ENCODE peak calls at places on chromosome 17, in six cellular contexts. J is H1, Q is WTC11, I is A549, L is K562, K is HepG2. N is an unnamed sample.

GRCh38 chr17:20066253-20066652 is 57.1 kb downstream of the SPECC1 start:
- DNase-seq in I (peak), Q (no peak), K (no peak), L (no peak), J (no peak), N (no peak)

GRCh38 chr17:50273654-50274040 is 619 bp upstream of the TMEM92 start:
- DNase-seq in Q (peak), K (no peak), L (no peak), J (no peak), I (no peak), N (no peak)

GRCh38 chr17:28384281-28385036 is 13.0 kb downstream of the SARM1 start:
- DNase-seq in Q (peak), L (no peak), I (no peak), K (no peak), J (no peak), N (peak)

GRCh38 chr17:3963214-3964201 is 729 bp downstream of the ATP2A3 start:
- DNase-seq in Q (peak), L (peak), K (no peak), I (no peak), J (no peak), N (no peak)

GRCh38 chr17:34616148-34616547 is 36.8 kb downstream of the TMEM132E start:
- DNase-seq in L (no peak), J (no peak), K (no peak), I (no peak), Q (peak), N (no peak)

GRCh38 chr17:28828294-28829040 is 14.1 kb downstream of the FAM222B start:
- DNase-seq in K (no peak), I (no peak), Q (peak), J (no peak), L (no peak), N (no peak)

GRCh38 chr17:31105991-31106390 is 11.2 kb downstream of the NF1 start:
- DNase-seq in J (no peak), K (no peak), Q (no peak), I (no peak), L (no peak), N (no peak)

GRCh38 chr17:27242951-27243350 is 51.0 kb upstream of the WSB1 start:
- DNase-seq in I (no peak), K (no peak), L (no peak), Q (no peak), J (no peak), N (no peak)

GRCh38 chr17:13759936-13760335 is 158.2 kb upstream of the HS3ST3A1 start:
- DNase-seq in J (no peak), L (no peak), I (no peak), Q (no peak), K (no peak), N (no peak)

GRCh38 chr17:78806451-78806850 is 24.4 kb upstream of the CYTH1 start:
- DNase-seq in K (no peak), Q (no peak), I (peak), L (peak), J (no peak), N (no peak)

GRCh38 chr17:4974064-4974670 is 6.5 kb upstream of the SPAG7 start:
- DNase-seq in J (no peak), K (no peak), I (no peak), Q (no peak), L (no peak), N (no peak)

GRCh38 chr17:4598776-4599504 is 14.6 kb downstream of the SMTNL2 start:
- DNase-seq in I (no peak), J (no peak), Q (no peak), K (no peak), L (no peak), N (no peak)

GRCh38 chr17:48835971-48836370 is 5.1 kb downstream of the CALCOCO2 start:
- DNase-seq in J (no peak), K (no peak), L (no peak), Q (no peak), I (no peak), N (no peak)

GRCh38 chr17:27958708-27959381 is 65.7 kb upstream of the LYRM9 start:
- DNase-seq in J (no peak), I (no peak), L (no peak), Q (no peak), K (no peak), N (no peak)

GRCh38 chr17:28867276-28867675 is 12.5 kb downstream of the ERAL1 start:
- DNase-seq in I (no peak), J (no peak), Q (no peak), K (no peak), L (no peak), N (no peak)

GRCh38 chr17:35733366-35733765 is 1.9 kb downstream of the RASL10B start:
- DNase-seq in I (no peak), K (no peak), Q (no peak), L (no peak), J (no peak), N (no peak)

GRCh38 chr17:7560172-7561027 is 1.3 kb upstream of the SENP3 start:
- DNase-seq in I (peak), J (no peak), Q (peak), K (peak), L (peak), N (peak)

GRCh38 chr17:80941743-80942211 is 49.9 kb upstream of the CHMP6 start:
- DNase-seq in I (no peak), Q (peak), L (no peak), J (no peak), K (no peak), N (no peak)

GRCh38 chr17:62859146-62859545 is 51.0 kb upstream of the MARCHF10 start:
- DNase-seq in I (no peak), L (no peak), K (no peak), J (no peak), Q (no peak), N (peak)

GRCh38 chr17:70187383-70187782 is 18.1 kb downstream of the KCNJ2 start:
- DNase-seq in J (no peak), Q (no peak), L (no peak), I (no peak), K (no peak), N (no peak)

GRCh38 chr17:32277284-32277683 is 11.7 kb downstream of the RHBDL3 start:
- DNase-seq in Q (peak), K (no peak), L (no peak), I (no peak), J (no peak), N (no peak)

GRCh38 chr17:39872700-39873099 is 4.7 kb downstream of the ZPBP2 start:
- DNase-seq in K (peak), I (no peak), Q (no peak), L (no peak), J (no peak), N (peak)

GRCh38 chr17:50304781-50305404 is 30.6 kb downstream of the TMEM92 start:
- DNase-seq in K (no peak), L (no peak), Q (no peak), J (no peak), I (no peak), N (no peak)

GRCh38 chr17:36034127-36034526 is 16.4 kb upstream of the CCL23 start:
- DNase-seq in J (no peak), Q (no peak), K (no peak), I (no peak), L (no peak), N (peak)

GRCh38 chr17:70254735-70255460 is 85.6 kb downstream of the KCNJ2 start:
- DNase-seq in L (no peak), J (no peak), K (no peak), Q (no peak), I (no peak), N (peak)

GRCh38 chr17:42363767-42364585 is 24.3 kb downstream of the STAT3 start:
- DNase-seq in I (no peak), Q (no peak), K (no peak), L (no peak), J (no peak), N (peak)

GRCh38 chr17:48213797-48214196 is 106.2 kb downstream of the SNX11 start:
- DNase-seq in Q (no peak), I (no peak), K (no peak), L (no peak), J (no peak), N (no peak)

GRCh38 chr17:39740357-39741111 is 2.8 kb downstream of the GRB7 start:
- DNase-seq in K (peak), J (peak), I (peak), L (peak), Q (peak), N (peak)

GRCh38 chr17:48374650-48375230 is 55.3 kb downstream of the SKAP1 start:
- DNase-seq in I (peak), K (peak), Q (peak), L (peak), J (peak), N (peak)

GRCh38 chr17:49312722-49313121 is 49.3 kb downstream of the ZNF652 start:
- DNase-seq in L (no peak), J (no peak), K (no peak), I (no peak), Q (no peak), N (peak)

GRCh38 chr17:78890111-78890897 is 12.7 kb downstream of the CEP295NL start:
- DNase-seq in L (no peak), Q (no peak), K (no peak), J (no peak), I (no peak), N (no peak)

DNA sequence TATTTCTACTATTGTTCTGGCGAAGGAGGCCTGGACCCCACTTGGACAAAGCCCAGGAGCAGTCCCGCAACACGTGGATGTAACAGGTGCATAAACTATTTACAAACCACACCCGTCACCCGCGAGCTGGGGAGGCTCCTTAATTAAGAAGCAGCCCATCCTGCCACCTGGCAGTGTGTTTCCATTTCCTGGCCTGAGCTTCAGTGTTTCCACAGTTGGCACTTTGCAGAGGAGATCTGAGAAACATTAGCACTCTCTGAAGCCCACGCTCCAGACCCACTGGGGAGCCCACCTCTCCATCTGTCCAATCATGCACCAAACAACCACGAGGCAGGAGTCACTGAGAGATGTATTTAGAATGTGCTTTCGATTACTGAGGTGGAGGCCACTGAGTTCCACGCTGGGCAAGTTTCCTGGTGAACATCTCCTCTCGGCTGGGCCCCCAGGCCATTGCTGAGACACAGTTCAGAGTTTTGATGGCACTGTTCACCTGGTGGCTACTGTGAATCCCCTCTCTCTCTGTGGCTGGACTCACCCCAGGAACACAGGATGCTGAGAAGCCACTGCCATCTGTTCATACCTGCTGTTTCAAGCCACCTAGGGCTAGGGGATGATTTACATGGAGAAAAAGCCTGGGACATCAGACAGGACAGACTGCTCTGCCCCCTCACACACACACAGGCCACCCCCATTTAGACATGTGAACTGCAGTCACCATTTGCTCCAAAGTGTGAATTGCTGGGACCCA is 129.1 kb downstream of the AIPL1 start:
- DNase-seq in K (no peak), L (no peak), I (no peak), Q (no peak), J (no peak), N (no peak)
- TF ChIP-seq JUN in K (no peak), L (no peak), I (no peak), Q (no peak), J (no peak), N (no peak)

GRCh38 chr17:2137342-2138098 is 82.6 kb downstream of the HIC1 start:
- DNase-seq in L (peak), K (no peak), I (no peak), Q (peak), J (peak), N (no peak)

GRCh38 chr17:2138318-2138717 is 83.4 kb downstream of the HIC1 start:
- DNase-seq in I (no peak), J (no peak), L (peak), Q (no peak), K (no peak), N (no peak)

GRCh38 chr17:2143332-2143731 is 88.4 kb downstream of the HIC1 start:
- DNase-seq in Q (no peak), J (no peak), I (no peak), K (no peak), L (no peak), N (no peak)

GRCh38 chr17:2140683-2141082 is 85.8 kb downstream of the HIC1 start:
- DNase-seq in Q (no peak), J (no peak), I (no peak), L (no peak), K (no peak), N (no peak)

DNA sequence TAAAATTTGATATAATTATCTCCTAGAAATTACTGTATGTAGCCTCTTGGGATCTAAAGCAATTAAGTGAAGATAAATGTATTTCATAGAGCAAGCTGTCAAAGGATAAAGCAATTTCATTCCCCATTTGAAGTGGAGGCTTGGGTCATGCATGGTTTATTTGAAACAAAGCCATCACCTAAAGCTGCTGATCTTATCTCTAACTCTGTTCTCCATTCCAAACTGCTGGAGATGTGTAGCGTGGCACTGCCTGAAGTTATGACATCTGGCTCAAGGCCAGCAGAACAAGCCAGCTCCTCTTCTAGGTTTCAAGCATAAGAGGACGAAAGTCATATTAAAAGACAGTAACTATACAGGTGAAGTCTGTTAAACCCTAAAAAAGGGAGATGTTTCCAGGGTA is 83.9 kb downstream of the HIC1 start:
- DNase-seq in Q (no peak), I (no peak), J (no peak), L (peak), K (peak), N (peak)
- TF ChIP-seq JUN in Q (no peak), I (no peak), J (no peak), L (no peak), K (no peak), N (no peak)

DNA sequence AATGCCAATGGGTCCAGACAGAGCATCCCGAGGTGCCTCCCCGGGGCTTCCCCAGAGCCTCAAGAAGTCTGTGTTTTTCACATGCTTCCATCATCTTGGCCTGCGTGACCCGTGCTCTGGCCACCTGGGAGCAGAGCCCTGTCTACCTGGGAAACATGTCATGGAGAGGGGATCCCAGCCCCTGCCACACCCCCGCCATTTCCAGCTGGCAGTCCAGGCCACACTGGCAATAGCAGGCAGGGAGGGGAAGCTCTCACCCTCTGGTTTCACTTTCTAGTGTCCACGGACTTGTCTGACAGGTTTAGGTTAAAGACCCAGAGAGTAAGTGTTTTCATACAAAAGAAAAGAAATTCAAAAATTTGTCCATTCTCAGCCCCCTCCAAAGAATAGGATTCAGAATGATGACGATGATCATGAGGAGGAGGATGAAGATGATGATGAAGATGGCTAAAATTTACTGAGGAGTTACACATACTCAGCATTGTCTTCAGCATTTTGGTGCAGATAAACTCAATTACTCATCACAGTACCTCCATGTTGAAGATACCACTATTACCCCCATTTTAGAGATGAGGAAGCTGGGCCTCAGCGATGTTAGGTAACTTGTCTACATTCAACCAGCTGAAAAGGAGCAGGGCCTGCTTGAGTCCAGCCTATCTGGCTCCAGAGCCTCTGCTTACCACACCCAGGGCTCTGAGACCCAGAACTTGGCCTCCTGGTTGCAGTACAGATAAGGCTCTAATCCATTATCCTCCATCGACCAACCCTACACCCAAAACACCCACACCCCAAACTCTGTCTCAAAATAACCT is 9.2 kb downstream of the SMIM5 start:
- DNase-seq in I (no peak), Q (no peak), K (no peak), J (no peak), L (peak), N (no peak)
- TF ChIP-seq JUN in I (no peak), Q (no peak), K (no peak), J (no peak), L (no peak), N (no peak)

GRCh38 chr17:17859909-17860760 is 23.3 kb upstream of the SREBF1 start:
- DNase-seq in K (peak), Q (peak), I (peak), L (peak), J (no peak), N (peak)
- TF ChIP-seq JUN in K (no peak), Q (no peak), I (no peak), L (peak), J (no peak), N (no peak)

GRCh38 chr17:82679586-82680465 is 18.7 kb downstream of the RAB40B start:
- DNase-seq in K (peak), L (no peak), I (no peak), Q (peak), J (no peak), N (no peak)

GRCh38 chr17:82674656-82675475 is 23.6 kb downstream of the RAB40B start:
- DNase-seq in J (no peak), I (no peak), K (no peak), Q (no peak), L (no peak), N (no peak)

GRCh38 chr17:82678265-82678891 is 20.1 kb downstream of the RAB40B start:
- DNase-seq in Q (no peak), K (no peak), L (no peak), I (no peak), J (no peak), N (no peak)

GRCh38 chr17:82677353-82677925 is 21.1 kb downstream of the RAB40B start:
- DNase-seq in K (no peak), L (no peak), J (no peak), I (no peak), Q (no peak), N (no peak)

GRCh38 chr17:82675476-82676245 is 22.8 kb downstream of the RAB40B start:
- DNase-seq in J (no peak), Q (no peak), I (no peak), K (no peak), L (no peak), N (no peak)
- TF ChIP-seq JUN in J (no peak), Q (no peak), I (no peak), K (no peak), L (no peak), N (no peak)

GRCh38 chr17:37446027-37446426 is 39.3 kb downstream of the TADA2A start:
- DNase-seq in Q (no peak), I (peak), J (no peak), L (no peak), K (no peak), N (no peak)
- TF ChIP-seq JUN in Q (no peak), I (no peak), J (no peak), L (no peak), K (no peak), N (no peak)

GRCh38 chr17:45809484-45809883 is 25.4 kb downstream of the CRHR1 start:
- DNase-seq in J (no peak), I (no peak), L (no peak), Q (no peak), K (no peak), N (no peak)

GRCh38 chr17:45814622-45815606 is 29.8 kb upstream of the SPPL2C start:
- DNase-seq in K (no peak), Q (no peak), I (no peak), L (no peak), J (no peak), N (no peak)

GRCh38 chr17:45808845-45809244 is 24.7 kb downstream of the CRHR1 start:
- DNase-seq in J (no peak), I (no peak), L (no peak), K (no peak), Q (no peak), N (no peak)

GRCh38 chr17:45813051-45813731 is 29.1 kb downstream of the CRHR1 start:
- DNase-seq in I (no peak), J (peak), K (no peak), Q (peak), L (peak), N (no peak)

GRCh38 chr17:45812102-45812501 is 28.0 kb downstream of the CRHR1 start:
- DNase-seq in L (peak), K (peak), Q (no peak), I (peak), J (no peak), N (no peak)
- TF ChIP-seq JUN in L (no peak), K (no peak), Q (no peak), I (no peak), J (no peak), N (no peak)

GRCh38 chr17:57215317-57215716 is 41.0 kb upstream of the MSI2 start:
- DNase-seq in L (peak), J (no peak), K (no peak), I (no peak), Q (no peak), N (peak)
- TF ChIP-seq JUN in L (no peak), J (no peak), K (no peak), I (no peak), Q (no peak), N (peak)

DNA sequence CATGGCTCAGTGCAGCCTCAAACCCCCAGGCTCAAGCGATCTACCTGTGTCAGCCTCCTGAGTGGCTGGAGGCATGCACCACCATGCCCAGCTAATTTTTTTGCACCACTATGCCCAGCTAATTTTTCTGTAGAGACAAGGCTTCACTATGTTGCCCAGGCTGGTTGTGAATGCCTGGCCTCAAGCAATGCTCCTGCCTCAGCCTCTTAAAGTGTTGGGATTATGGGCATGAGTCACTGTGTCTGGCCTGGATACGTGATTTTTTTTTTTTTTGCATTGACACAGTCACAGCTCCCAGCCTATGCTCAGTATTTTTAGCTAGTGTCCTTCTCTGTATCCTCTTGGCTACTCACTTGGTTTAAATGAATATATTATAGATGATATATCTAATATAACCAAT is 377.0 kb upstream of the TNRC6C start:
- DNase-seq in K (no peak), J (no peak), I (peak), L (no peak), Q (no peak), N (no peak)
- TF ChIP-seq JUN in K (no peak), J (no peak), I (no peak), L (no peak), Q (no peak), N (no peak)

GRCh38 chr17:64679710-64680216 is 17.7 kb upstream of the SMURF2 start:
- DNase-seq in L (no peak), Q (no peak), J (no peak), K (peak), I (peak), N (peak)
- TF ChIP-seq JUN in L (no peak), Q (no peak), J (no peak), K (no peak), I (peak), N (no peak)